ENCODE peak calls at places on chromosomes 5 and 9, in five cellular contexts. One of them, this sample, is unnamed.

GRCh38 chr9:100322954-100323536 is 29.7 kb downstream of the TEX10 start:
- DNase-seq in GM19239: no peak
- DNase-seq in NCI-H2029: peak; percentile 24
- DNase-seq in IMR-90: peak; percentile 51
- DNase-seq in NCI-H510A treated with DMSO at 0.1 percent for 48 hours: peak; percentile 22
- DNase-seq in this sample: peak; percentile 32

GRCh38 chr9:128689293-128689770 is 310 bp downstream of the SET start:
- DNase-seq in GM19239: no peak
- DNase-seq in NCI-H2029: peak; percentile 54
- DNase-seq in IMR-90: no peak
- DNase-seq in NCI-H510A treated with DMSO at 0.1 percent for 48 hours: no peak
- DNase-seq in this sample: no peak

GRCh38 chr5:142795246-142795645 is 25.1 kb downstream of the ARHGAP26 start:
- DNase-seq in GM19239: no peak
- DNase-seq in NCI-H2029: no peak
- DNase-seq in IMR-90: no peak
- DNase-seq in NCI-H510A treated with DMSO at 0.1 percent for 48 hours: no peak
- DNase-seq in this sample: no peak

GRCh38 chr5:116546033-116546742 is 28.4 kb downstream of the SEMA6A start:
- DNase-seq in GM19239: no peak
- DNase-seq in NCI-H2029: no peak
- DNase-seq in IMR-90: no peak
- DNase-seq in NCI-H510A treated with DMSO at 0.1 percent for 48 hours: no peak
- DNase-seq in this sample: no peak

GRCh38 chr5:16615737-16616535 is 861 bp downstream of the RETREG1 start:
- DNase-seq in GM19239: no peak
- DNase-seq in NCI-H2029: peak; percentile 61
- DNase-seq in IMR-90: no peak
- DNase-seq in NCI-H510A treated with DMSO at 0.1 percent for 48 hours: peak; percentile 64
- DNase-seq in this sample: peak; percentile 35

GRCh38 chr9:113210815-113211214 is 10.3 kb downstream of the FKBP15 start:
- DNase-seq in GM19239: no peak
- DNase-seq in NCI-H2029: no peak
- DNase-seq in IMR-90: no peak
- DNase-seq in NCI-H510A treated with DMSO at 0.1 percent for 48 hours: no peak
- DNase-seq in this sample: no peak

GRCh38 chr5:117461403-117461802 is 886.8 kb upstream of the SEMA6A start:
- DNase-seq in GM19239: no peak
- DNase-seq in NCI-H2029: no peak
- DNase-seq in IMR-90: no peak
- DNase-seq in NCI-H510A treated with DMSO at 0.1 percent for 48 hours: no peak
- DNase-seq in this sample: no peak

GRCh38 chr9:101601904-101602765 is 7.4 kb upstream of the PPP3R2 start:
- DNase-seq in GM19239: peak; percentile 16
- DNase-seq in NCI-H2029: peak; percentile 16
- DNase-seq in IMR-90: peak; percentile 51
- DNase-seq in NCI-H510A treated with DMSO at 0.1 percent for 48 hours: peak; percentile 44
- DNase-seq in this sample: peak; percentile 32

GRCh38 chr9:87725900-87726709 is at the start of gene CTSL:
- DNase-seq in GM19239: no peak
- DNase-seq in NCI-H2029: peak; percentile 58
- DNase-seq in IMR-90: peak; percentile 76
- DNase-seq in NCI-H510A treated with DMSO at 0.1 percent for 48 hours: peak; percentile 44
- DNase-seq in this sample: peak; percentile 40

GRCh38 chr9:129273941-129274709 is 96.1 kb upstream of the IER5L start:
- DNase-seq in GM19239: no peak
- DNase-seq in NCI-H2029: no peak
- DNase-seq in IMR-90: no peak
- DNase-seq in NCI-H510A treated with DMSO at 0.1 percent for 48 hours: no peak
- DNase-seq in this sample: no peak

GRCh38 chr5:64690417-64691151 is at the start of gene SHISAL2B:
- DNase-seq in GM19239: no peak
- DNase-seq in NCI-H2029: no peak
- DNase-seq in IMR-90: no peak
- DNase-seq in NCI-H510A treated with DMSO at 0.1 percent for 48 hours: peak; percentile 62
- DNase-seq in this sample: no peak

GRCh38 chr9:96450613-96451544 is 910 bp downstream of the HABP4 start:
- DNase-seq in GM19239: peak; percentile 18
- DNase-seq in NCI-H2029: no peak
- DNase-seq in IMR-90: peak; percentile 30
- DNase-seq in NCI-H510A treated with DMSO at 0.1 percent for 48 hours: peak; percentile 51
- DNase-seq in this sample: no peak

GRCh38 chr9:114070188-114071103 is 7.7 kb downstream of the AMBP start:
- DNase-seq in GM19239: no peak
- DNase-seq in NCI-H2029: no peak
- DNase-seq in IMR-90: no peak
- DNase-seq in NCI-H510A treated with DMSO at 0.1 percent for 48 hours: no peak
- DNase-seq in this sample: no peak

GRCh38 chr9:107480386-107480789 is 9.2 kb downstream of the KLF4 start:
- DNase-seq in GM19239: no peak
- DNase-seq in NCI-H2029: no peak
- DNase-seq in IMR-90: peak; percentile 73
- DNase-seq in NCI-H510A treated with DMSO at 0.1 percent for 48 hours: no peak
- DNase-seq in this sample: no peak

GRCh38 chr9:87069690-87070089 is 122.4 kb upstream of the GAS1 start:
- DNase-seq in GM19239: no peak
- DNase-seq in NCI-H2029: no peak
- DNase-seq in IMR-90: peak; percentile 69
- DNase-seq in NCI-H510A treated with DMSO at 0.1 percent for 48 hours: no peak
- DNase-seq in this sample: no peak

GRCh38 chr5:113382736-113383135 is 52.1 kb downstream of the TSSK1B start:
- DNase-seq in GM19239: no peak
- DNase-seq in NCI-H2029: no peak
- DNase-seq in IMR-90: no peak
- DNase-seq in NCI-H510A treated with DMSO at 0.1 percent for 48 hours: no peak
- DNase-seq in this sample: no peak

GRCh38 chr9:132181796-132182521 is 20.1 kb downstream of the NTNG2 start:
- DNase-seq in GM19239: no peak
- DNase-seq in NCI-H2029: no peak
- DNase-seq in IMR-90: peak; percentile 13
- DNase-seq in NCI-H510A treated with DMSO at 0.1 percent for 48 hours: no peak
- DNase-seq in this sample: no peak

GRCh38 chr9:137333016-137333726 is 31.1 kb upstream of the NRARP start:
- DNase-seq in GM19239: no peak
- DNase-seq in NCI-H2029: no peak
- DNase-seq in IMR-90: peak; percentile 14
- DNase-seq in NCI-H510A treated with DMSO at 0.1 percent for 48 hours: no peak
- DNase-seq in this sample: no peak

GRCh38 chr5:139974661-139975060 is 68.4 kb downstream of the NRG2 start:
- DNase-seq in GM19239: no peak
- DNase-seq in NCI-H2029: no peak
- DNase-seq in IMR-90: no peak
- DNase-seq in NCI-H510A treated with DMSO at 0.1 percent for 48 hours: no peak
- DNase-seq in this sample: no peak

GRCh38 chr5:140557136-140557805 is at the start of gene SRA1:
- DNase-seq in GM19239: peak; percentile 83
- DNase-seq in NCI-H2029: peak; percentile 87
- DNase-seq in IMR-90: peak; percentile 87
- DNase-seq in NCI-H510A treated with DMSO at 0.1 percent for 48 hours: peak; percentile 65
- DNase-seq in this sample: peak; percentile 78

GRCh38 chr5:177389368-177390169 is 5.3 kb downstream of the SLC34A1 start:
- DNase-seq in GM19239: no peak
- DNase-seq in NCI-H2029: no peak
- DNase-seq in IMR-90: peak; percentile 96
- DNase-seq in NCI-H510A treated with DMSO at 0.1 percent for 48 hours: no peak
- DNase-seq in this sample: no peak

GRCh38 chr5:175652741-175653663 is 4.9 kb upstream of the HRH2 start:
- DNase-seq in GM19239: no peak
- DNase-seq in NCI-H2029: no peak
- DNase-seq in IMR-90: no peak
- DNase-seq in NCI-H510A treated with DMSO at 0.1 percent for 48 hours: no peak
- DNase-seq in this sample: no peak

GRCh38 chr9:32992596-32993238 is 8.7 kb downstream of the APTX start:
- DNase-seq in GM19239: no peak
- DNase-seq in NCI-H2029: no peak
- DNase-seq in IMR-90: peak; percentile 28
- DNase-seq in NCI-H510A treated with DMSO at 0.1 percent for 48 hours: no peak
- DNase-seq in this sample: no peak

This sample was measured in NCI-H1105.